ENCODE peak calls at places on chromosome 9, in five cellular contexts. V, G, O, L and C are unnamed samples.

GRCh38 chr9:109225629-109226028 is 58.6 kb upstream of the FRRS1L start:
- DNase-seq in V (no peak), O (no peak), L (no peak), G (no peak), C (no peak)

GRCh38 chr9:72351538-72352453 is 13.2 kb downstream of the ZFAND5 start:
- DNase-seq in O (peak), L (no peak), V (no peak), G (peak), C (no peak)

GRCh38 chr9:124209279-124209678 is 48.5 kb upstream of the NEK6 start:
- DNase-seq in V (no peak), L (no peak), G (no peak), O (no peak), C (no peak)

GRCh38 chr9:70392189-70392588 is 22.3 kb downstream of the KLF9 start:
- DNase-seq in G (peak), O (peak), V (peak), L (no peak), C (no peak)

GRCh38 chr9:126546036-126546435 is 67.7 kb upstream of the LMX1B start:
- DNase-seq in O (no peak), G (no peak), V (no peak), L (no peak), C (no peak)

GRCh38 chr9:134785325-134786108 is 95.1 kb upstream of the FCN2 start:
- DNase-seq in G (no peak), L (peak), V (no peak), O (no peak), C (no peak)

GRCh38 chr9:98333703-98334582 is 78.5 kb upstream of the TBC1D2 start:
- DNase-seq in O (peak), V (no peak), G (no peak), L (peak), C (no peak)

GRCh38 chr9:130023147-130023787 is 19.7 kb downstream of the FNBP1 start:
- DNase-seq in G (no peak), O (peak), V (no peak), L (no peak), C (no peak)

GRCh38 chr9:23537192-23538059 is 288.6 kb downstream of the ELAVL2 start:
- DNase-seq in O (no peak), G (no peak), V (peak), L (no peak), C (no peak)

GRCh38 chr9:132509921-132510874 is 72.2 kb upstream of the BARHL1 start:
- DNase-seq in O (no peak), L (no peak), G (no peak), V (no peak), C (no peak)

GRCh38 chr9:78393340-78393739 is 96.4 kb downstream of the PSAT1 start:
- DNase-seq in L (no peak), V (no peak), G (no peak), O (no peak), C (no peak)

GRCh38 chr9:107242073-107243063 is 40.7 kb upstream of the RAD23B start:
- DNase-seq in G (peak), V (peak), L (no peak), O (peak), C (no peak)

GRCh38 chr9:138094028-138094427 is 216.4 kb downstream of the CACNA1B start:
- DNase-seq in G (no peak), L (no peak), O (no peak), V (no peak), C (no peak)

GRCh38 chr9:89179920-89180667 is 1.5 kb upstream of the SHC3 start:
- DNase-seq in G (peak), O (peak), L (peak), V (peak), C (peak)

GRCh38 chr9:116310212-116310611 is 156.6 kb downstream of the PAPPA start:
- DNase-seq in V (no peak), O (no peak), L (no peak), G (no peak), C (no peak)

GRCh38 chr9:134372621-134373267 is 46.5 kb downstream of the RXRA start:
- DNase-seq in L (no peak), O (no peak), G (no peak), V (no peak), C (no peak)

GRCh38 chr9:113638504-113638903 is 175.0 kb downstream of the RGS3 start:
- DNase-seq in L (no peak), G (no peak), O (no peak), V (no peak), C (no peak)

GRCh38 chr9:109286571-109286977 is 34.3 kb downstream of the EPB41L4B start:
- DNase-seq in O (peak), V (no peak), G (no peak), L (no peak), C (no peak)

GRCh38 chr9:109453210-109453842 is 44.8 kb downstream of the PTPN3 start:
- DNase-seq in G (no peak), V (no peak), O (peak), L (peak), C (no peak)

GRCh38 chr9:104948277-104948676 is 20.3 kb upstream of the ABCA1 start:
- DNase-seq in G (no peak), V (no peak), O (peak), L (no peak), C (no peak)

GRCh38 chr9:85716031-85716877 is 25.5 kb downstream of the AGTPBP1 start:
- DNase-seq in V (no peak), O (peak), L (no peak), G (no peak), C (no peak)

GRCh38 chr9:4489919-4490704 is at the start of gene SLC1A1:
- DNase-seq in L (no peak), O (peak), V (peak), G (peak), C (no peak)

GRCh38 chr9:134626576-134627416 is 14.8 kb upstream of the COL5A1 start:
- DNase-seq in O (peak), G (no peak), V (peak), L (no peak), C (peak)

GRCh38 chr9:109992293-109992692 is 212.3 kb downstream of the PALM2AKAP2 start:
- DNase-seq in G (no peak), V (no peak), L (no peak), O (no peak), C (no peak)

GRCh38 chr9:76379494-76379893 is 14.7 kb downstream of the RFK start:
- DNase-seq in L (no peak), G (no peak), V (no peak), O (peak), C (no peak)

GRCh38 chr9:105188746-105189145 is 55.7 kb upstream of the SLC44A1 start:
- DNase-seq in G (no peak), V (no peak), O (peak), L (no peak), C (no peak)

GRCh38 chr9:93677061-93677571 is 100.7 kb downstream of the PHF2 start:
- DNase-seq in G (peak), V (no peak), L (no peak), O (no peak), C (peak)

GRCh38 chr9:92655896-92656536 is 13.9 kb downstream of the IPPK start:
- DNase-seq in O (no peak), G (no peak), L (no peak), V (no peak), C (no peak)

GRCh38 chr9:128421474-128422010 is 885 bp downstream of the CERCAM start:
- DNase-seq in L (no peak), O (no peak), V (no peak), G (no peak), C (no peak)

GRCh38 chr9:73743826-73744225 is 592.2 kb downstream of the ANXA1 start:
- DNase-seq in G (no peak), O (no peak), V (no peak), L (no peak), C (no peak)

GRCh38 chr9:134835987-134836386 is 44.6 kb upstream of the FCN2 start:
- DNase-seq in G (no peak), V (no peak), L (no peak), O (no peak), C (no peak)

GRCh38 chr9:88418715-88419540 is 30.7 kb downstream of the SPIN1 start:
- DNase-seq in O (no peak), L (no peak), G (peak), V (no peak), C (no peak)

GRCh38 chr9:15725953-15726352 is 173.1 kb downstream of the CCDC171 start:
- DNase-seq in L (peak), V (no peak), O (peak), G (no peak), C (no peak)

GRCh38 chr9:137454145-137454505 is 5.0 kb downstream of the NSMF start:
- DNase-seq in L (no peak), O (no peak), V (no peak), G (peak), C (no peak)

GRCh38 chr9:14356376-14356775 is 42.4 kb upstream of the NFIB start:
- DNase-seq in L (no peak), O (no peak), V (no peak), G (no peak), C (no peak)

GRCh38 chr9:82082563-82082962 is 94.0 kb downstream of the SPATA31D1 start:
- DNase-seq in L (no peak), G (no peak), O (no peak), V (no peak), C (no peak)

GRCh38 chr9:107637421-107638420 is 148.2 kb upstream of the KLF4 start:
- DNase-seq in L (peak), V (peak), O (peak), G (peak), C (peak)

GRCh38 chr9:127388856-127389238 is 8.1 kb upstream of the SLC2A8 start:
- DNase-seq in L (no peak), O (no peak), G (peak), V (no peak), C (no peak)